ENCODE peak calls at places on chromosomes 7 and 10, in eight cellular contexts. Q is pancreas, Z is Peyer's patch, S is GM23248, T is RWPE2, M is kidney, D is heart right ventricle, Y is neural progenitor cell. R is an unnamed sample.

GRCh38 chr7:44044315-44045225 is at the start of gene DBNL:
- DNase-seq in Q (peak; percentile 94), Z (peak; percentile 98), S (peak; percentile 97), T (peak; percentile 94), M (peak; percentile 98), D (peak; percentile 96), Y (peak; percentile 94), R (peak; percentile 83)

GRCh38 chr7:100867796-100868485 is 754 bp downstream of the TRIP6 start:
- DNase-seq in Q (no peak), Z (no peak), S (peak; percentile 46), T (no peak), M (peak; percentile 80), D (no peak), Y (peak; percentile 30), R (no peak)

GRCh38 chr10:60089095-60089494 is 182.7 kb upstream of the CCDC6 start:
- DNase-seq in Q (no peak), Z (no peak), S (peak; percentile 44), T (no peak), M (no peak), D (no peak), Y (no peak), R (no peak)

GRCh38 chr10:103781329-103782061 is 73.9 kb downstream of the SH3PXD2A start:
- DNase-seq in Q (no peak), Z (no peak), S (peak; percentile 97), T (no peak), M (peak; percentile 30), D (no peak), Y (peak; percentile 33), R (no peak)

GRCh38 chr7:1720325-1720724 is 50.2 kb downstream of the ELFN1 start:
- DNase-seq in Q (no peak), Z (no peak), S (no peak), T (no peak), M (peak; percentile 15), D (no peak), Y (no peak), R (no peak)

GRCh38 chr10:63169063-63169462 is 35.9 kb downstream of the NRBF2 start:
- DNase-seq in Q (no peak), Z (no peak), S (no peak), T (no peak), M (no peak), D (no peak), Y (no peak), R (no peak)

GRCh38 chr10:17407040-17407439 is 47.4 kb downstream of the ST8SIA6 start:
- DNase-seq in Q (no peak), Z (no peak), S (no peak), T (no peak), M (no peak), D (no peak), Y (no peak), R (no peak)

GRCh38 chr7:132276252-132276651 is 300.0 kb downstream of the PLXNA4 start:
- DNase-seq in Q (no peak), Z (no peak), S (no peak), T (no peak), M (no peak), D (no peak), Y (no peak), R (no peak)

GRCh38 chr7:42014625-42015412 is 222.2 kb downstream of the GLI3 start:
- DNase-seq in Q (no peak), Z (no peak), S (peak; percentile 38), T (no peak), M (no peak), D (no peak), Y (peak; percentile 63), R (no peak)

GRCh38 chr7:6533893-6534804 is 17.1 kb downstream of the GRID2IP start:
- DNase-seq in Q (no peak), Z (no peak), S (no peak), T (no peak), M (no peak), D (no peak), Y (no peak), R (no peak)

GRCh38 chr7:158047386-158048059 is 540.1 kb downstream of the PTPRN2 start:
- DNase-seq in Q (no peak), Z (peak; percentile 18), S (no peak), T (no peak), M (no peak), D (no peak), Y (peak; percentile 1), R (no peak)

GRCh38 chr10:22002531-22003110 is 909 bp downstream of the DNAJC1 start:
- DNase-seq in Q (no peak), Z (no peak), S (peak; percentile 78), T (no peak), M (no peak), D (no peak), Y (peak; percentile 10), R (no peak)

GRCh38 chr10:31622993-31623392 is 304.0 kb downstream of the ZEB1 start:
- DNase-seq in Q (no peak), Z (no peak), S (peak; percentile 93), T (no peak), M (no peak), D (no peak), Y (no peak), R (no peak)

GRCh38 chr10:133070402-133070801 is 17.3 kb upstream of the ADGRA1 start:
- DNase-seq in Q (no peak), Z (no peak), S (no peak), T (no peak), M (no peak), D (no peak), Y (no peak), R (no peak)

DNA sequence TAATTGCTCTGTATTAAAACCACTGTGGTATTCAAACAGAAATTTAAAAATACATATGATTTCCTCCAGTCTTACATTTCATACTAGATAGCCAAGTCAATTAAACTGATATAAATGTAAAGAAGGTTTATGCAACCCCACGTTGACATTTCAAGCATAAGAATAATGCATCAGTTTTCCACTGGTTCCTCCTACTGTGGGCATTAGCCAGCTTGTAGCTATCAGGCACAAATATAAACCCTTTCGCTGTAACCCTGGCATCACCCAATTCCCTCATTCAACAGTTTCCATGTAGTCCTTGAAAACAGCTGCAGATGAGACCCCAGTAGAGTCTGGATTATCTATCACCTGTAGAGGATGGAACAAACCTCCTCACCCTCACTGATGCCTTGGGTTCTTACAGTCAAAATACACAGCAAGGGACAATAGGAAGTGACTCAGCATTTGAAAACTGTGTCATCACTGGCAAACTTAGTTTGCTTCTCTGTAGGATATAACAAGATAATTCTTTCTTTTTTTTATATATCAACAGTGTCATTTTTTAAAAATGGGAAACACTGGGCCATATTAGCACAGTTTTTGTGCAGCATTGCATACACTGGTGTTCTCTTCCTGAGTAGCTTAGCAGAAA is 113.0 kb downstream of the PDE1C start:
- DNase-seq in Q (no peak), Z (no peak), S (peak; percentile 69), T (no peak), M (no peak), D (no peak), Y (no peak), R (no peak)
- H3K27ac ChIP-seq in Q (no peak overlapping the region), Z (no peak overlapping the region), S (peak overlapping the region; percentile 62), T (peak overlapping the region; percentile 1), M (no peak overlapping the region), D (no peak overlapping the region), Y (no peak overlapping the region), R (no peak overlapping the region)

DNA sequence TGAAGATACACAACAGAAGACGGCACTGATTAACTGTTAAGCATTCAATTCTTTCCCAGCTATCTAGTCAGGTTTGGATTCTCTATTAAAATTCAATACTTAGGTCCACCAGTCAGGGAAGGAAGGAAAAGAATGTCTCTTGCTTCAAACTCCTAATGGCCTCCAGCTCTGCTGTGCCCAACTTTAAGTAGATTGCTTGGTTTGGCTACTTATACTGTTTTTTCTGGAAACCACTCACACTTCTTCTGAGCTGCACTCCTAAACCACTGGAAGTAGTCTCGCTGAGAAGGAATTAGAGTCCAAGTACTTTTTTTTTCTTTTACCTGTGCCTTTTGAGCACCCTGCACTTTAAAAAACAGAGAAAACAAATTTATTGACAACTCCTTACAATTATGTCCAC is 26.8 kb upstream of the COL1A2 start:
- DNase-seq in Q (no peak), Z (no peak), S (peak; percentile 81), T (no peak), M (no peak), D (no peak), Y (no peak), R (no peak)
- H3K27ac ChIP-seq in Q (no peak overlapping the region), Z (peak overlapping the region; percentile 55), S (peak overlapping the region; percentile 100), T (peak overlapping the region; percentile 15), M (peak overlapping the region; percentile 2), D (peak overlapping the region; percentile 9), Y (no peak overlapping the region), R (no peak overlapping the region)

GRCh38 chr7:121504478-121504877 is 108.4 kb upstream of the FAM3C start:
- DNase-seq in Q (no peak), Z (no peak), S (peak; percentile 75), T (no peak), M (no peak), D (no peak), Y (no peak), R (no peak)

GRCh38 chr7:121503039-121503438 is 106.9 kb upstream of the FAM3C start:
- DNase-seq in Q (no peak), Z (no peak), S (no peak), T (no peak), M (no peak), D (no peak), Y (no peak), R (no peak)

GRCh38 chr7:121505540-121506182 is 109.6 kb upstream of the FAM3C start:
- DNase-seq in Q (no peak), Z (no peak), S (no peak), T (no peak), M (no peak), D (no peak), Y (no peak), R (no peak)

GRCh38 chr7:121503730-121504129 is 107.6 kb upstream of the FAM3C start:
- DNase-seq in Q (no peak), Z (no peak), S (no peak), T (no peak), M (no peak), D (no peak), Y (no peak), R (no peak)

GRCh38 chr7:121505021-121505420 is 108.9 kb upstream of the FAM3C start:
- DNase-seq in Q (no peak), Z (no peak), S (peak; percentile 49), T (no peak), M (no peak), D (no peak), Y (no peak), R (no peak)
- H3K27ac ChIP-seq in Q (no peak overlapping the region), Z (no peak overlapping the region), S (peak overlapping the region; percentile 9), T (peak overlapping the region; percentile 68), M (no peak overlapping the region), D (no peak overlapping the region), Y (no peak overlapping the region), R (no peak overlapping the region)

GRCh38 chr7:121371367-121371766 is 24.7 kb downstream of the FAM3C start:
- DNase-seq in Q (no peak), Z (no peak), S (no peak), T (no peak), M (no peak), D (no peak), Y (no peak), R (no peak)

GRCh38 chr7:121372376-121373024 is 23.6 kb downstream of the FAM3C start:
- DNase-seq in Q (no peak), Z (no peak), S (peak; percentile 13), T (no peak), M (no peak), D (no peak), Y (no peak), R (no peak)

GRCh38 chr7:121369462-121369861 is 26.6 kb downstream of the FAM3C start:
- DNase-seq in Q (no peak), Z (no peak), S (peak; percentile 8), T (no peak), M (no peak), D (no peak), Y (no peak), R (no peak)

GRCh38 chr7:121376982-121377381 is 19.1 kb downstream of the FAM3C start:
- DNase-seq in Q (no peak), Z (no peak), S (no peak), T (no peak), M (no peak), D (no peak), Y (no peak), R (no peak)

GRCh38 chr7:121373177-121373576 is 22.9 kb downstream of the FAM3C start:
- DNase-seq in Q (no peak), Z (no peak), S (no peak), T (no peak), M (no peak), D (no peak), Y (no peak), R (no peak)
- H3K27ac ChIP-seq in Q (no peak overlapping the region), Z (peak overlapping the region; percentile 20), S (no peak overlapping the region), T (no peak overlapping the region), M (no peak overlapping the region), D (no peak overlapping the region), Y (no peak overlapping the region), R (no peak overlapping the region)